ENCODE peak calls at places on chromosomes 1 and 21, in eight cellular contexts. One of them, this sample, is unnamed.
A peak's percentile ranks its signal among the peaks of the same experiment; 100 is the strongest.

GRCh38 chr1:67674260-67675011 is 10.6 kb upstream of the GADD45A start:
- DNase-seq in posterior cingulate gyrus: no peak
- DNase-seq in kidney glomerular epithelial cell: no peak
- DNase-seq in CD4-positive, alpha-beta memory T cell: peak; percentile 74
- DNase-seq in T-helper 22 cell: peak; percentile 41
- DNase-seq in CD8-positive, alpha-beta memory T cell: peak; percentile 51
- DNase-seq in CD8-positive, alpha-beta T cell: peak; percentile 82
- DNase-seq in colonic mucosa: no peak
- DNase-seq in this sample: peak; percentile 39

GRCh38 chr21:38956006-38956405 is 150.3 kb downstream of the ETS2 start:
- DNase-seq in posterior cingulate gyrus: no peak
- DNase-seq in kidney glomerular epithelial cell: no peak
- DNase-seq in CD4-positive, alpha-beta memory T cell: no peak
- DNase-seq in T-helper 22 cell: no peak
- DNase-seq in CD8-positive, alpha-beta memory T cell: no peak
- DNase-seq in CD8-positive, alpha-beta T cell: no peak
- DNase-seq in colonic mucosa: no peak
- DNase-seq in this sample: no peak

GRCh38 chr1:23126801-23127200 is 41.9 kb downstream of the LUZP1 start:
- DNase-seq in posterior cingulate gyrus: no peak
- DNase-seq in kidney glomerular epithelial cell: no peak
- DNase-seq in CD4-positive, alpha-beta memory T cell: no peak
- DNase-seq in T-helper 22 cell: no peak
- DNase-seq in CD8-positive, alpha-beta memory T cell: no peak
- DNase-seq in CD8-positive, alpha-beta T cell: no peak
- DNase-seq in colonic mucosa: no peak
- DNase-seq in this sample: peak; percentile 58

GRCh38 chr1:26761217-26761616 is 26.5 kb upstream of the PIGV start:
- DNase-seq in posterior cingulate gyrus: peak; percentile 37
- DNase-seq in kidney glomerular epithelial cell: no peak
- DNase-seq in CD4-positive, alpha-beta memory T cell: no peak
- DNase-seq in T-helper 22 cell: no peak
- DNase-seq in CD8-positive, alpha-beta memory T cell: no peak
- DNase-seq in CD8-positive, alpha-beta T cell: no peak
- DNase-seq in colonic mucosa: no peak
- DNase-seq in this sample: no peak

GRCh38 chr21:36504067-36505058 is 24.4 kb upstream of the CLDN14 start:
- DNase-seq in posterior cingulate gyrus: no peak
- DNase-seq in kidney glomerular epithelial cell: peak; percentile 50
- DNase-seq in CD4-positive, alpha-beta memory T cell: peak; percentile 31
- DNase-seq in T-helper 22 cell: no peak
- DNase-seq in CD8-positive, alpha-beta memory T cell: peak; percentile 16
- DNase-seq in CD8-positive, alpha-beta T cell: no peak
- DNase-seq in colonic mucosa: peak; percentile 48
- DNase-seq in this sample: peak; percentile 69

GRCh38 chr1:8351693-8352470 is 34.0 kb downstream of the SLC45A1 start:
- DNase-seq in posterior cingulate gyrus: no peak
- DNase-seq in kidney glomerular epithelial cell: no peak
- DNase-seq in CD4-positive, alpha-beta memory T cell: peak; percentile 17
- DNase-seq in T-helper 22 cell: no peak
- DNase-seq in CD8-positive, alpha-beta memory T cell: no peak
- DNase-seq in CD8-positive, alpha-beta T cell: no peak
- DNase-seq in colonic mucosa: no peak
- DNase-seq in this sample: peak; percentile 46

GRCh38 chr1:19414490-19414889 is 70.8 kb downstream of the CAPZB start:
- DNase-seq in posterior cingulate gyrus: no peak
- DNase-seq in kidney glomerular epithelial cell: no peak
- DNase-seq in CD4-positive, alpha-beta memory T cell: no peak
- DNase-seq in T-helper 22 cell: no peak
- DNase-seq in CD8-positive, alpha-beta memory T cell: no peak
- DNase-seq in CD8-positive, alpha-beta T cell: no peak
- DNase-seq in colonic mucosa: no peak
- DNase-seq in this sample: no peak

GRCh38 chr1:205306929-205307566 is 14.5 kb downstream of the NUAK2 start:
- DNase-seq in posterior cingulate gyrus: no peak
- DNase-seq in kidney glomerular epithelial cell: no peak
- DNase-seq in CD4-positive, alpha-beta memory T cell: no peak
- DNase-seq in T-helper 22 cell: no peak
- DNase-seq in CD8-positive, alpha-beta memory T cell: no peak
- DNase-seq in CD8-positive, alpha-beta T cell: no peak
- DNase-seq in colonic mucosa: peak; percentile 91
- DNase-seq in this sample: no peak

GRCh38 chr1:161835963-161836362 is 69.8 kb downstream of the ATF6 start:
- DNase-seq in posterior cingulate gyrus: no peak
- DNase-seq in kidney glomerular epithelial cell: no peak
- DNase-seq in CD4-positive, alpha-beta memory T cell: no peak
- DNase-seq in T-helper 22 cell: no peak
- DNase-seq in CD8-positive, alpha-beta memory T cell: no peak
- DNase-seq in CD8-positive, alpha-beta T cell: no peak
- DNase-seq in colonic mucosa: no peak
- DNase-seq in this sample: peak; percentile 33

GRCh38 chr1:78009836-78010235 is 5.1 kb downstream of the DNAJB4 start:
- DNase-seq in posterior cingulate gyrus: no peak
- DNase-seq in kidney glomerular epithelial cell: no peak
- DNase-seq in CD4-positive, alpha-beta memory T cell: no peak
- DNase-seq in T-helper 22 cell: no peak
- DNase-seq in CD8-positive, alpha-beta memory T cell: no peak
- DNase-seq in CD8-positive, alpha-beta T cell: no peak
- DNase-seq in colonic mucosa: no peak
- DNase-seq in this sample: peak; percentile 57

GRCh38 chr1:5770981-5771765 is 221.1 kb downstream of the NPHP4 start:
- DNase-seq in posterior cingulate gyrus: peak; percentile 68
- DNase-seq in kidney glomerular epithelial cell: no peak
- DNase-seq in CD4-positive, alpha-beta memory T cell: no peak
- DNase-seq in T-helper 22 cell: no peak
- DNase-seq in CD8-positive, alpha-beta memory T cell: no peak
- DNase-seq in CD8-positive, alpha-beta T cell: no peak
- DNase-seq in colonic mucosa: no peak
- DNase-seq in this sample: peak; percentile 32

GRCh38 chr1:150562384-150563339 is 13.5 kb downstream of the ADAMTSL4 start:
- DNase-seq in posterior cingulate gyrus: no peak
- DNase-seq in kidney glomerular epithelial cell: no peak
- DNase-seq in CD4-positive, alpha-beta memory T cell: peak; percentile 70
- DNase-seq in T-helper 22 cell: peak; percentile 67
- DNase-seq in CD8-positive, alpha-beta memory T cell: peak; percentile 69
- DNase-seq in CD8-positive, alpha-beta T cell: peak; percentile 80
- DNase-seq in colonic mucosa: peak; percentile 67
- DNase-seq in this sample: peak; percentile 43

GRCh38 chr21:26100573-26100972 is 70.0 kb downstream of the APP start:
- DNase-seq in posterior cingulate gyrus: no peak
- DNase-seq in kidney glomerular epithelial cell: no peak
- DNase-seq in CD4-positive, alpha-beta memory T cell: no peak
- DNase-seq in T-helper 22 cell: no peak
- DNase-seq in CD8-positive, alpha-beta memory T cell: no peak
- DNase-seq in CD8-positive, alpha-beta T cell: no peak
- DNase-seq in colonic mucosa: no peak
- DNase-seq in this sample: no peak

GRCh38 chr1:156749429-156750118 is 1.9 kb downstream of the HDGF start:
- DNase-seq in posterior cingulate gyrus: no peak
- DNase-seq in kidney glomerular epithelial cell: no peak
- DNase-seq in CD4-positive, alpha-beta memory T cell: no peak
- DNase-seq in T-helper 22 cell: no peak
- DNase-seq in CD8-positive, alpha-beta memory T cell: no peak
- DNase-seq in CD8-positive, alpha-beta T cell: no peak
- DNase-seq in colonic mucosa: peak; percentile 81
- DNase-seq in this sample: no peak

GRCh38 chr1:203306089-203306969 is 1.0 kb downstream of the BTG2 start:
- DNase-seq in posterior cingulate gyrus: peak; percentile 66
- DNase-seq in kidney glomerular epithelial cell: peak; percentile 81
- DNase-seq in CD4-positive, alpha-beta memory T cell: peak; percentile 43
- DNase-seq in T-helper 22 cell: no peak
- DNase-seq in CD8-positive, alpha-beta memory T cell: peak; percentile 45
- DNase-seq in CD8-positive, alpha-beta T cell: peak; percentile 49
- DNase-seq in colonic mucosa: peak; percentile 91
- DNase-seq in this sample: peak; percentile 93

GRCh38 chr1:3772715-3773571 is at the start of gene SMIM1:
- DNase-seq in posterior cingulate gyrus: no peak
- DNase-seq in kidney glomerular epithelial cell: no peak
- DNase-seq in CD4-positive, alpha-beta memory T cell: no peak
- DNase-seq in T-helper 22 cell: no peak
- DNase-seq in CD8-positive, alpha-beta memory T cell: no peak
- DNase-seq in CD8-positive, alpha-beta T cell: no peak
- DNase-seq in colonic mucosa: no peak
- DNase-seq in this sample: peak; percentile 21

GRCh38 chr1:65407875-65408274 is 12.6 kb upstream of the LEPR start:
- DNase-seq in posterior cingulate gyrus: no peak
- DNase-seq in kidney glomerular epithelial cell: peak; percentile 80
- DNase-seq in CD4-positive, alpha-beta memory T cell: no peak
- DNase-seq in T-helper 22 cell: no peak
- DNase-seq in CD8-positive, alpha-beta memory T cell: no peak
- DNase-seq in CD8-positive, alpha-beta T cell: no peak
- DNase-seq in colonic mucosa: no peak
- DNase-seq in this sample: no peak

GRCh38 chr21:35159881-35160280 is 110.8 kb upstream of the RUNX1 start:
- DNase-seq in posterior cingulate gyrus: no peak
- DNase-seq in kidney glomerular epithelial cell: no peak
- DNase-seq in CD4-positive, alpha-beta memory T cell: no peak
- DNase-seq in T-helper 22 cell: no peak
- DNase-seq in CD8-positive, alpha-beta memory T cell: no peak
- DNase-seq in CD8-positive, alpha-beta T cell: no peak
- DNase-seq in colonic mucosa: no peak
- DNase-seq in this sample: peak; percentile 40

GRCh38 chr21:43954042-43954441 is 58.1 kb upstream of the TRAPPC10 start:
- DNase-seq in posterior cingulate gyrus: no peak
- DNase-seq in kidney glomerular epithelial cell: no peak
- DNase-seq in CD4-positive, alpha-beta memory T cell: no peak
- DNase-seq in T-helper 22 cell: no peak
- DNase-seq in CD8-positive, alpha-beta memory T cell: no peak
- DNase-seq in CD8-positive, alpha-beta T cell: no peak
- DNase-seq in colonic mucosa: no peak
- DNase-seq in this sample: no peak

GRCh38 chr1:5526385-5526750 is 465.9 kb downstream of the NPHP4 start:
- DNase-seq in posterior cingulate gyrus: no peak
- DNase-seq in kidney glomerular epithelial cell: no peak
- DNase-seq in CD4-positive, alpha-beta memory T cell: no peak
- DNase-seq in T-helper 22 cell: no peak
- DNase-seq in CD8-positive, alpha-beta memory T cell: no peak
- DNase-seq in CD8-positive, alpha-beta T cell: no peak
- DNase-seq in colonic mucosa: no peak
- DNase-seq in this sample: no peak

GRCh38 chr1:96096138-96097011 is 625.2 kb upstream of the PTBP2 start:
- DNase-seq in posterior cingulate gyrus: no peak
- DNase-seq in kidney glomerular epithelial cell: no peak
- DNase-seq in CD4-positive, alpha-beta memory T cell: no peak
- DNase-seq in T-helper 22 cell: no peak
- DNase-seq in CD8-positive, alpha-beta memory T cell: no peak
- DNase-seq in CD8-positive, alpha-beta T cell: no peak
- DNase-seq in colonic mucosa: no peak
- DNase-seq in this sample: no peak

GRCh38 chr1:51946300-51946699 is 44.2 kb downstream of the RAB3B start:
- DNase-seq in posterior cingulate gyrus: no peak
- DNase-seq in kidney glomerular epithelial cell: no peak
- DNase-seq in CD4-positive, alpha-beta memory T cell: no peak
- DNase-seq in T-helper 22 cell: no peak
- DNase-seq in CD8-positive, alpha-beta memory T cell: no peak
- DNase-seq in CD8-positive, alpha-beta T cell: no peak
- DNase-seq in colonic mucosa: no peak
- DNase-seq in this sample: no peak

GRCh38 chr1:91754348-91754747 is 131.6 kb downstream of the TGFBR3 start:
- DNase-seq in posterior cingulate gyrus: no peak
- DNase-seq in kidney glomerular epithelial cell: peak; percentile 15
- DNase-seq in CD4-positive, alpha-beta memory T cell: no peak
- DNase-seq in T-helper 22 cell: no peak
- DNase-seq in CD8-positive, alpha-beta memory T cell: no peak
- DNase-seq in CD8-positive, alpha-beta T cell: no peak
- DNase-seq in colonic mucosa: no peak
- DNase-seq in this sample: no peak

GRCh38 chr1:19478241-19478780 is 7.0 kb downstream of the CAPZB start:
- DNase-seq in posterior cingulate gyrus: no peak
- DNase-seq in kidney glomerular epithelial cell: no peak
- DNase-seq in CD4-positive, alpha-beta memory T cell: no peak
- DNase-seq in T-helper 22 cell: no peak
- DNase-seq in CD8-positive, alpha-beta memory T cell: no peak
- DNase-seq in CD8-positive, alpha-beta T cell: no peak
- DNase-seq in colonic mucosa: no peak
- DNase-seq in this sample: no peak

GRCh38 chr1:50332941-50333594 is 90.2 kb downstream of the DMRTA2 start:
- DNase-seq in posterior cingulate gyrus: peak; percentile 62
- DNase-seq in kidney glomerular epithelial cell: peak; percentile 1
- DNase-seq in CD4-positive, alpha-beta memory T cell: peak; percentile 40
- DNase-seq in T-helper 22 cell: no peak
- DNase-seq in CD8-positive, alpha-beta memory T cell: peak; percentile 19
- DNase-seq in CD8-positive, alpha-beta T cell: peak; percentile 29
- DNase-seq in colonic mucosa: peak; percentile 60
- DNase-seq in this sample: peak; percentile 81

GRCh38 chr1:109254621-109255096 is 5.3 kb downstream of the CELSR2 start:
- DNase-seq in posterior cingulate gyrus: no peak
- DNase-seq in kidney glomerular epithelial cell: peak; percentile 85
- DNase-seq in CD4-positive, alpha-beta memory T cell: no peak
- DNase-seq in T-helper 22 cell: no peak
- DNase-seq in CD8-positive, alpha-beta memory T cell: no peak
- DNase-seq in CD8-positive, alpha-beta T cell: no peak
- DNase-seq in colonic mucosa: no peak
- DNase-seq in this sample: peak; percentile 35

GRCh38 chr21:42644223-42645208 is 8.9 kb upstream of the PDE9A start:
- DNase-seq in posterior cingulate gyrus: no peak
- DNase-seq in kidney glomerular epithelial cell: peak; percentile 11
- DNase-seq in CD4-positive, alpha-beta memory T cell: no peak
- DNase-seq in T-helper 22 cell: no peak
- DNase-seq in CD8-positive, alpha-beta memory T cell: no peak
- DNase-seq in CD8-positive, alpha-beta T cell: no peak
- DNase-seq in colonic mucosa: no peak
- DNase-seq in this sample: peak; percentile 42

GRCh38 chr1:165631403-165632151 is 543 bp downstream of the MGST3 start:
- DNase-seq in posterior cingulate gyrus: peak; percentile 58
- DNase-seq in kidney glomerular epithelial cell: peak; percentile 79
- DNase-seq in CD4-positive, alpha-beta memory T cell: peak; percentile 17
- DNase-seq in T-helper 22 cell: no peak
- DNase-seq in CD8-positive, alpha-beta memory T cell: no peak
- DNase-seq in CD8-positive, alpha-beta T cell: peak; percentile 36
- DNase-seq in colonic mucosa: peak; percentile 64
- DNase-seq in this sample: peak; percentile 89

GRCh38 chr1:21517161-21517589 is 8.0 kb downstream of the ALPL start:
- DNase-seq in posterior cingulate gyrus: no peak
- DNase-seq in kidney glomerular epithelial cell: no peak
- DNase-seq in CD4-positive, alpha-beta memory T cell: no peak
- DNase-seq in T-helper 22 cell: no peak
- DNase-seq in CD8-positive, alpha-beta memory T cell: no peak
- DNase-seq in CD8-positive, alpha-beta T cell: no peak
- DNase-seq in colonic mucosa: peak; percentile 44
- DNase-seq in this sample: no peak

GRCh38 chr1:32886828-32887414 is 630 bp downstream of the HPCA start:
- DNase-seq in posterior cingulate gyrus: peak; percentile 55
- DNase-seq in kidney glomerular epithelial cell: no peak
- DNase-seq in CD4-positive, alpha-beta memory T cell: no peak
- DNase-seq in T-helper 22 cell: no peak
- DNase-seq in CD8-positive, alpha-beta memory T cell: no peak
- DNase-seq in CD8-positive, alpha-beta T cell: no peak
- DNase-seq in colonic mucosa: no peak
- DNase-seq in this sample: no peak

GRCh38 chr1:69671363-69672010 is 103.8 kb downstream of the LRRC7 start:
- DNase-seq in posterior cingulate gyrus: no peak
- DNase-seq in kidney glomerular epithelial cell: no peak
- DNase-seq in CD4-positive, alpha-beta memory T cell: no peak
- DNase-seq in T-helper 22 cell: no peak
- DNase-seq in CD8-positive, alpha-beta memory T cell: no peak
- DNase-seq in CD8-positive, alpha-beta T cell: no peak
- DNase-seq in colonic mucosa: no peak
- DNase-seq in this sample: peak; percentile 72

GRCh38 chr21:38938343-38938742 is 132.6 kb downstream of the ETS2 start:
- DNase-seq in posterior cingulate gyrus: no peak
- DNase-seq in kidney glomerular epithelial cell: no peak
- DNase-seq in CD4-positive, alpha-beta memory T cell: peak; percentile 10
- DNase-seq in T-helper 22 cell: no peak
- DNase-seq in CD8-positive, alpha-beta memory T cell: peak; percentile 7
- DNase-seq in CD8-positive, alpha-beta T cell: no peak
- DNase-seq in colonic mucosa: no peak
- DNase-seq in this sample: peak; percentile 51

GRCh38 chr1:157090196-157090647 is 9.4 kb downstream of the ETV3L start:
- DNase-seq in posterior cingulate gyrus: peak; percentile 87
- DNase-seq in kidney glomerular epithelial cell: peak; percentile 32
- DNase-seq in CD4-positive, alpha-beta memory T cell: peak; percentile 74
- DNase-seq in T-helper 22 cell: peak; percentile 58
- DNase-seq in CD8-positive, alpha-beta memory T cell: peak; percentile 64
- DNase-seq in CD8-positive, alpha-beta T cell: peak; percentile 81
- DNase-seq in colonic mucosa: peak; percentile 89
- DNase-seq in this sample: peak; percentile 88

GRCh38 chr1:224058303-224058702 is 55.6 kb upstream of the FBXO28 start:
- DNase-seq in posterior cingulate gyrus: no peak
- DNase-seq in kidney glomerular epithelial cell: no peak
- DNase-seq in CD4-positive, alpha-beta memory T cell: no peak
- DNase-seq in T-helper 22 cell: no peak
- DNase-seq in CD8-positive, alpha-beta memory T cell: no peak
- DNase-seq in CD8-positive, alpha-beta T cell: no peak
- DNase-seq in colonic mucosa: no peak
- DNase-seq in this sample: peak; percentile 11

This sample was measured in astrocyte of the hippocampus.